ENCODE peak calls at places on chromosomes 11 and 22, in nine cellular contexts. One of them, this sample, is unnamed.

GRCh38 chr11:113977701-113978100 is 2.8 kb downstream of the HTR3A start:
- DNase-seq in adrenal gland: no peak
- DNase-seq in left ventricle myocardium inferior: no peak
- DNase-seq in endothelial cell: no peak
- DNase-seq in mucosa of descending colon: no peak
- DNase-seq in WTC11: no peak
- DNase-seq in GM23338: no peak
- DNase-seq in HCT116: no peak
- DNase-seq in transverse colon: no peak
- DNase-seq in this sample: no peak

GRCh38 chr11:118911880-118912741 is 13.6 kb downstream of the BCL9L start:
- DNase-seq in endothelial cell: no peak
- DNase-seq in GM23338: peak
- DNase-seq in WTC11: peak
- DNase-seq in left ventricle myocardium inferior: peak
- DNase-seq in adrenal gland: peak
- DNase-seq in HCT116: peak
- DNase-seq in transverse colon: peak
- DNase-seq in mucosa of descending colon: peak
- DNase-seq in this sample: peak

GRCh38 chr22:44133901-44134511 is 46.7 kb upstream of the PARVG start:
- DNase-seq in adrenal gland: peak
- DNase-seq in GM23338: no peak
- DNase-seq in WTC11: no peak
- DNase-seq in mucosa of descending colon: peak
- DNase-seq in endothelial cell: no peak
- DNase-seq in HCT116: no peak
- DNase-seq in transverse colon: no peak
- DNase-seq in left ventricle myocardium inferior: no peak
- DNase-seq in this sample: no peak

GRCh38 chr11:128940603-128941002 is 2.1 kb downstream of the TP53AIP1 start:
- DNase-seq in GM23338: no peak
- DNase-seq in WTC11: no peak
- DNase-seq in adrenal gland: no peak
- DNase-seq in transverse colon: no peak
- DNase-seq in HCT116: no peak
- DNase-seq in left ventricle myocardium inferior: no peak
- DNase-seq in mucosa of descending colon: no peak
- DNase-seq in endothelial cell: no peak
- DNase-seq in this sample: no peak

GRCh38 chr22:39641660-39642059 is 71.1 kb downstream of the CACNA1I start:
- DNase-seq in endothelial cell: no peak
- DNase-seq in GM23338: no peak
- DNase-seq in adrenal gland: no peak
- DNase-seq in left ventricle myocardium inferior: no peak
- DNase-seq in mucosa of descending colon: no peak
- DNase-seq in WTC11: no peak
- DNase-seq in transverse colon: no peak
- DNase-seq in HCT116: no peak
- DNase-seq in this sample: no peak

GRCh38 chr11:1756791-1757771 is 6.6 kb downstream of the CTSD start:
- DNase-seq in transverse colon: no peak
- DNase-seq in HCT116: no peak
- DNase-seq in mucosa of descending colon: no peak
- DNase-seq in GM23338: no peak
- DNase-seq in adrenal gland: peak
- DNase-seq in WTC11: no peak
- DNase-seq in left ventricle myocardium inferior: no peak
- DNase-seq in endothelial cell: no peak
- DNase-seq in this sample: no peak

GRCh38 chr11:120966840-120967239 is 57.1 kb upstream of the TBCEL start:
- DNase-seq in adrenal gland: no peak
- DNase-seq in HCT116: no peak
- DNase-seq in endothelial cell: no peak
- DNase-seq in mucosa of descending colon: no peak
- DNase-seq in WTC11: no peak
- DNase-seq in GM23338: no peak
- DNase-seq in left ventricle myocardium inferior: no peak
- DNase-seq in transverse colon: no peak
- DNase-seq in this sample: no peak

GRCh38 chr11:112042161-112042960 is 17.2 kb downstream of the DLAT start:
- DNase-seq in left ventricle myocardium inferior: no peak
- DNase-seq in HCT116: peak
- DNase-seq in GM23338: no peak
- DNase-seq in transverse colon: no peak
- DNase-seq in mucosa of descending colon: no peak
- DNase-seq in WTC11: no peak
- DNase-seq in adrenal gland: no peak
- DNase-seq in endothelial cell: no peak
- DNase-seq in this sample: no peak

GRCh38 chr11:72224587-72225410 is at the start of gene INPPL1:
- DNase-seq in mucosa of descending colon: peak
- DNase-seq in adrenal gland: peak
- DNase-seq in endothelial cell: peak
- DNase-seq in left ventricle myocardium inferior: peak
- DNase-seq in GM23338: peak
- DNase-seq in transverse colon: peak
- DNase-seq in WTC11: peak
- DNase-seq in HCT116: no peak
- DNase-seq in this sample: peak

GRCh38 chr11:125428486-125429173 is 67.4 kb downstream of the FEZ1 start:
- DNase-seq in left ventricle myocardium inferior: no peak
- DNase-seq in mucosa of descending colon: no peak
- DNase-seq in WTC11: peak
- DNase-seq in transverse colon: no peak
- DNase-seq in HCT116: no peak
- DNase-seq in GM23338: peak
- DNase-seq in endothelial cell: no peak
- DNase-seq in adrenal gland: no peak
- DNase-seq in this sample: no peak

GRCh38 chr11:111361874-111362273 is 17.2 kb downstream of the POU2AF1 start:
- DNase-seq in endothelial cell: no peak
- DNase-seq in WTC11: no peak
- DNase-seq in adrenal gland: no peak
- DNase-seq in HCT116: no peak
- DNase-seq in transverse colon: peak
- DNase-seq in GM23338: no peak
- DNase-seq in left ventricle myocardium inferior: no peak
- DNase-seq in mucosa of descending colon: peak
- DNase-seq in this sample: no peak

GRCh38 chr22:20550057-20550817 is 42.8 kb downstream of the MED15 start:
- DNase-seq in transverse colon: no peak
- DNase-seq in WTC11: no peak
- DNase-seq in endothelial cell: no peak
- DNase-seq in HCT116: no peak
- DNase-seq in adrenal gland: no peak
- DNase-seq in left ventricle myocardium inferior: no peak
- DNase-seq in GM23338: no peak
- DNase-seq in mucosa of descending colon: no peak
- DNase-seq in this sample: no peak

GRCh38 chr22:20550851-20551744 is 43.7 kb downstream of the MED15 start:
- DNase-seq in HCT116: no peak
- DNase-seq in WTC11: peak
- DNase-seq in GM23338: peak
- DNase-seq in left ventricle myocardium inferior: no peak
- DNase-seq in endothelial cell: no peak
- DNase-seq in transverse colon: no peak
- DNase-seq in mucosa of descending colon: peak
- DNase-seq in adrenal gland: peak
- DNase-seq in this sample: no peak

GRCh38 chr22:20552913-20553401 is 45.5 kb downstream of the MED15 start:
- DNase-seq in HCT116: no peak
- DNase-seq in left ventricle myocardium inferior: no peak
- DNase-seq in WTC11: no peak
- DNase-seq in adrenal gland: no peak
- DNase-seq in mucosa of descending colon: peak
- DNase-seq in GM23338: no peak
- DNase-seq in endothelial cell: no peak
- DNase-seq in transverse colon: no peak
- DNase-seq in this sample: no peak

GRCh38 chr22:20552450-20552894 is 45.1 kb downstream of the MED15 start:
- DNase-seq in left ventricle myocardium inferior: peak
- DNase-seq in endothelial cell: no peak
- DNase-seq in adrenal gland: peak
- DNase-seq in HCT116: no peak
- DNase-seq in WTC11: no peak
- DNase-seq in mucosa of descending colon: peak
- DNase-seq in GM23338: no peak
- DNase-seq in transverse colon: peak
- DNase-seq in this sample: no peak

DNA sequence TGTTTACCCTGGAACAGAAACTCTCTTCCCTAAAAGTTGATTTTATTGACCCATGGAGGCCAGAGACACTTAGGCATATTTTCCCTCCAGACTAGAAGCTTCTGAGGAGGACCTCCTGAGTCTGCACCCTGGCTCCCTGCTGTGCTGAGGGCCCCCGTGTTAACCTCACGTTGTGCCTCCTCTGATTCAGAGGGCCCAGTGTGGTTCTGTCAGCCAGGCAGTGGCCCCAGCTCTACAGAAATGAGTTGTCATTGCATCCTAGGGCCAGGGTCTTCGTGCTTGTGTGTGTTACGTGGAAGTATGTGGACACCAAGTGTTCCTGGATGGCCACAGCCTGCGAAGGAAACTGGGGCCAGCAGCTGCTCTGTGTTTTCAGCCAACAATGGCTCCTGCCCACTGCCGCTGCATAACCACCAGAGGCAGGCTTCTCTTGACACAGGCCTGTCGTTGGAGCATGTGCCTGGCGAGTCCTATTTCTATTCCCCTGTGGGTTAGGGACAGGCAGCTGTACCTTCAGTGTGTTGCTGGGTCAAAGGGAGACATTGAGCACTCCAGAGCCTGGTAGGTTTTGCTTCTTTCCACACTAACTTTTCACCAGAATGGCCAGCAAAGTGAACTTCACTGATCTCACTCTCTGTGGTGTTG is 44.5 kb downstream of the MED15 start:
- DNase-seq in HCT116: no peak
- DNase-seq in adrenal gland: peak
- DNase-seq in left ventricle myocardium inferior: no peak
- DNase-seq in GM23338: no peak
- DNase-seq in WTC11: no peak
- DNase-seq in transverse colon: no peak
- DNase-seq in endothelial cell: no peak
- DNase-seq in mucosa of descending colon: no peak
- DNase-seq in this sample: no peak
- TF ChIP-seq CTCF in HCT116: no peak
- TF ChIP-seq CTCF in adrenal gland: no peak
- TF ChIP-seq CTCF in left ventricle myocardium inferior: peak
- TF ChIP-seq CTCF in GM23338: no peak
- TF ChIP-seq CTCF in WTC11: no peak
- TF ChIP-seq CTCF in transverse colon: no peak
- TF ChIP-seq CTCF in endothelial cell: no peak
- TF ChIP-seq CTCF in mucosa of descending colon: no peak
- TF ChIP-seq CTCF in this sample: no peak

GRCh38 chr22:24190566-24191208 is 9.4 kb downstream of the SUSD2 start:
- DNase-seq in HCT116: no peak
- DNase-seq in WTC11: no peak
- DNase-seq in GM23338: no peak
- DNase-seq in transverse colon: no peak
- DNase-seq in mucosa of descending colon: no peak
- DNase-seq in adrenal gland: no peak
- DNase-seq in left ventricle myocardium inferior: peak
- DNase-seq in endothelial cell: no peak
- DNase-seq in this sample: no peak
- TF ChIP-seq CTCF in HCT116: no peak
- TF ChIP-seq CTCF in WTC11: no peak
- TF ChIP-seq CTCF in GM23338: peak
- TF ChIP-seq CTCF in transverse colon: no peak
- TF ChIP-seq CTCF in mucosa of descending colon: no peak
- TF ChIP-seq CTCF in adrenal gland: no peak
- TF ChIP-seq CTCF in left ventricle myocardium inferior: no peak
- TF ChIP-seq CTCF in endothelial cell: no peak
- TF ChIP-seq CTCF in this sample: no peak

DNA sequence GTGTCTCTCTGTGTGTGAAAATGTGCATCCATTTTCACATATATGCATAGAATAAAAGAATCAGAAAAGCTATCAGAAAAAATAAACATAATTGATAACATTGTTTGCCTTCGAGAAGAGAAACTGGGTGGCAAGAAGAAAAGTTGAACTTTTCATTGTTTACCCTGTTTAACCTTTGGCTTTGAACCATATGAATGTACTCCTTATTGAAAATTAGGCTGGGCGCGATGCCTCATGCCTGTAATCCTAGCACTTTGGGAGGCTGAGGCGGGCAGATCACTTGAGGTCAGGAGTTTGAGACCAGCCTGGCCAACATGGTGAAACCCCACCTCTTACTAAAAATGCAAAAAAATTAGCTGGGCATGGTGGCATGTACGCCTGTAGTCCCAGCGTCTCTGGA is 11.9 kb upstream of the OR9Q1 start:
- DNase-seq in WTC11: no peak
- DNase-seq in transverse colon: no peak
- DNase-seq in endothelial cell: no peak
- DNase-seq in HCT116: no peak
- DNase-seq in left ventricle myocardium inferior: no peak
- DNase-seq in mucosa of descending colon: no peak
- DNase-seq in GM23338: no peak
- DNase-seq in adrenal gland: no peak
- DNase-seq in this sample: no peak
- TF ChIP-seq CTCF in WTC11: no peak
- TF ChIP-seq CTCF in transverse colon: no peak
- TF ChIP-seq CTCF in endothelial cell: no peak
- TF ChIP-seq CTCF in HCT116: no peak
- TF ChIP-seq CTCF in left ventricle myocardium inferior: no peak
- TF ChIP-seq CTCF in mucosa of descending colon: no peak
- TF ChIP-seq CTCF in GM23338: no peak
- TF ChIP-seq CTCF in adrenal gland: no peak
- TF ChIP-seq CTCF in this sample: no peak

DNA sequence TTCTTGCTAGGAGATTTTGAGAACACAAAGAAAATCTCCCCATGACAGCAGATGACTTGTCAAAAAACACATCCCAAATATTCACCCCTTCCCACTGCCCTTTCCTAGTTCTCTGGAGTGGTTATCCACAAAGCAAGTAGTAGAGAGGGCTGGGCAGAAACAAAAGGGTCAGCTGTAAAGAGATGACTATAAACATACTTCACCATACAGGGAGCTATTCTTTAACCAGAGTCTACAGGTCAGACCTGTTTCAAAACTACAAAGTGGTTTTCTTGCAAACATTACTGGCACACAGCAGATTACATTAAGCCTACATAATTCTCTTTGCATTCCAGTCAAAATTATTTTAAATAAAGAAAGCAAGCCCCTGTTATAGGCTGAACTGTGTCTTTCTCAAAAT is 47.7 kb upstream of the NFRKB start:
- DNase-seq in WTC11: no peak
- DNase-seq in left ventricle myocardium inferior: no peak
- DNase-seq in HCT116: no peak
- DNase-seq in adrenal gland: no peak
- DNase-seq in GM23338: no peak
- DNase-seq in endothelial cell: no peak
- DNase-seq in mucosa of descending colon: no peak
- DNase-seq in transverse colon: no peak
- DNase-seq in this sample: no peak
- TF ChIP-seq CTCF in WTC11: no peak
- TF ChIP-seq CTCF in left ventricle myocardium inferior: no peak
- TF ChIP-seq CTCF in HCT116: no peak
- TF ChIP-seq CTCF in adrenal gland: no peak
- TF ChIP-seq CTCF in GM23338: no peak
- TF ChIP-seq CTCF in endothelial cell: no peak
- TF ChIP-seq CTCF in mucosa of descending colon: no peak
- TF ChIP-seq CTCF in transverse colon: no peak
- TF ChIP-seq CTCF in this sample: no peak